ENCODE peak calls at places on chromosomes 11 and 22, in ten cellular contexts. X, A, O, Y, Q, H, C, F, U and P are unnamed samples.

GRCh38 chr22:44625981-44626687 is 75.9 kb upstream of the PRR5 start:
- DNase-seq in A (peak), C (peak), Y (peak), U (peak), Q (no peak), F (peak), O (peak), H (peak), X (peak), P (peak)

GRCh38 chr11:62575156-62575555 is 1.5 kb upstream of the EEF1G start:
- DNase-seq in U (no peak), X (no peak), O (no peak), Q (no peak), A (peak), F (no peak), C (no peak), Y (no peak), H (no peak), P (no peak)

GRCh38 chr22:28019360-28019759 is 100.3 kb upstream of the PITPNB start:
- DNase-seq in F (no peak), Y (peak), Q (no peak), U (no peak), A (no peak), X (no peak), O (peak), C (no peak), H (no peak), P (no peak)

GRCh38 chr22:23820748-23821211 is 18.0 kb downstream of the DERL3 start:
- DNase-seq in F (no peak), U (no peak), Q (no peak), A (peak), H (no peak), O (no peak), Y (no peak), C (no peak), X (no peak), P (no peak)

GRCh38 chr11:113449743-113450142 is 25.5 kb downstream of the DRD2 start:
- DNase-seq in A (no peak), U (no peak), Y (no peak), C (no peak), F (no peak), H (no peak), O (no peak), X (no peak), Q (no peak), P (no peak)

GRCh38 chr11:119803139-119803538 is 74.1 kb upstream of the NECTIN1 start:
- DNase-seq in X (no peak), Y (no peak), O (no peak), C (no peak), A (no peak), F (no peak), H (no peak), Q (no peak), U (no peak), P (no peak)

GRCh38 chr22:24177456-24177855 is 3.8 kb upstream of the SUSD2 start:
- DNase-seq in Q (no peak), H (no peak), O (no peak), X (no peak), U (no peak), Y (no peak), C (no peak), A (no peak), F (no peak), P (no peak)

GRCh38 chr22:40426671-40427070 is 56.3 kb downstream of the SGSM3 start:
- DNase-seq in A (no peak), O (no peak), U (no peak), C (no peak), Q (no peak), H (no peak), X (no peak), F (no peak), Y (no peak), P (no peak)

GRCh38 chr11:122731500-122731913 is 76.0 kb downstream of the UBASH3B start:
- DNase-seq in A (no peak), U (no peak), O (no peak), Y (peak), F (no peak), X (no peak), H (no peak), C (no peak), Q (no peak), P (no peak)